ENCODE peak calls at places on chromosomes 16 and 17, in seven cellular contexts. E is AG04450, J is choroid plexus epithelial cell, Z is GM10248, F is IMR-90, W is esophagus squamous epithelium, C is body of pancreas. T is an unnamed sample.

GRCh38 chr17:79944821-79945391 is 90.8 kb downstream of the TBC1D16 start:
- DNase-seq in E (no peak), J (no peak), Z (no peak), F (no peak), W (no peak), C (peak), T (no peak)

GRCh38 chr16:24077989-24078388 is 178.1 kb upstream of the CACNG3 start:
- DNase-seq in E (no peak), J (no peak), Z (no peak), F (no peak), W (no peak), C (no peak), T (no peak)

GRCh38 chr17:48622857-48623256 is 3.3 kb downstream of the HOXB9 start:
- DNase-seq in E (no peak), J (no peak), Z (no peak), F (no peak), W (no peak), C (no peak), T (no peak)

GRCh38 chr17:78342438-78343098 is 17.3 kb downstream of the SOCS3 start:
- DNase-seq in E (no peak), J (peak), Z (no peak), F (peak), W (no peak), C (no peak), T (no peak)

GRCh38 chr16:629289-630023 is 1.3 kb upstream of the WFIKKN1 start:
- DNase-seq in E (no peak), J (no peak), Z (no peak), F (no peak), W (no peak), C (peak), T (no peak)

GRCh38 chr17:81885869-81886548 is 5.4 kb downstream of the ALYREF start:
- DNase-seq in E (no peak), J (no peak), Z (no peak), F (no peak), W (no peak), C (no peak), T (no peak)

GRCh38 chr16:68936729-68937631 is 93.6 kb downstream of the TANGO6 start:
- DNase-seq in E (no peak), J (peak), Z (no peak), F (peak), W (no peak), C (no peak), T (peak)

GRCh38 chr17:34961093-34961911 is at the start of the genes CCT6B and ZNF830:
- DNase-seq in E (peak), J (peak), Z (peak), F (peak), W (peak), C (peak), T (peak)

GRCh38 chr17:13813347-13814240 is 211.9 kb upstream of the HS3ST3A1 start:
- DNase-seq in E (no peak), J (no peak), Z (no peak), F (no peak), W (no peak), C (no peak), T (no peak)

GRCh38 chr17:27657620-27658019 is 26.6 kb downstream of the LGALS9 start:
- DNase-seq in E (no peak), J (peak), Z (no peak), F (peak), W (no peak), C (no peak), T (no peak)

GRCh38 chr17:35315283-35315682 is 58.1 kb downstream of the SLFN11 start:
- DNase-seq in E (peak), J (peak), Z (no peak), F (peak), W (no peak), C (no peak), T (peak)

GRCh38 chr17:21680366-21680765 is 12.0 kb upstream of the KCNJ18 start:
- DNase-seq in E (no peak), J (no peak), Z (no peak), F (no peak), W (no peak), C (no peak), T (no peak)

GRCh38 chr17:56891751-56892150 is 22.1 kb downstream of the TRIM25 start:
- DNase-seq in E (no peak), J (no peak), Z (no peak), F (no peak), W (no peak), C (peak), T (no peak)

DNA sequence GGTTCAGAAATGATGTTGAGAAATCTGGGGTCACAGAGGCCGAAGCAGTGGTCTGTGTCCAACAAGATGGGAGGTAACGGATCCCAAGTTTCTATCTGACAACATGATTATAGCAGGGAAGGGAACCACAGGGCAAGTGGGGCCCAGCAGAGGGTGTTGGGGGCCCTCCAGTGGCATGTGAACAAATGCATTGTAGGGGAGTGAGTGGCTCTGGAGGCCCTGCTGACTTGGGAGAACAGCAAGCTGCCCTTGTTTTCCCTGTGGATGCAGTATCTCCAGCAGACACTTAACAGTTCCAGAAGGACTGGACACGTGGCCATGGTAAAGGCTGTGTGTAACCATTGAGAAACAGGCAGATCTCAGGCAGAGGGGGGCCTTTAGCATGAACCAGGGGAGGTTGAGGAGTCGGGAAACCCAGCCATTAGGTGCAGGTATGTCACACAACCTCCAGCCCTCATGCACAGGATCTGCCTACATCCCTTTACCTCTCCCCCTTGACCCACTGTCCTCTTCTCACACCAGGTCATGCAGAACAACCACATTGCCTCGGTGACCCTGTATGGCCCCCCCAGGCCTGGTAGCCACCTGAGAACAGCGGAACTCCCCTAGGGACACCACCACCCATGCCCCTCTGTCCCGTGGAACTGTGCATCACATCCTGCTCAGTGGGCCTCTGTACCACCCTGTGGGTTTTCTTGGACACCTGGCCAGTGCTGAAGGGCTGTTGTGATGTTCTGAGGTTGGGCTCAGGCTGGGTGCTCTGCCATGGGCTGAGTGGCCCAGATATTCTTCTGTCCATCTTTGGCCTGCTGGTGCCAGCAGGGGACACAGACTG is 4.1 kb downstream of the B3GNT9 start:
- DNase-seq in E (no peak), J (no peak), Z (no peak), F (no peak), W (no peak), C (no peak), T (no peak)
- TF ChIP-seq CTCF in E (peak), J (peak), Z (peak), F (no peak), W (no peak), C (no peak), T (no peak)

GRCh38 chr17:63698886-63699637 is 863 bp downstream of the LIMD2 start:
- DNase-seq in E (no peak), J (peak), Z (peak), F (peak), W (peak), C (no peak), T (no peak)

GRCh38 chr17:63695889-63696288 is 4.0 kb downstream of the LIMD2 start:
- DNase-seq in E (no peak), J (no peak), Z (no peak), F (no peak), W (no peak), C (no peak), T (no peak)

GRCh38 chr17:63698381-63698885 is 1.5 kb downstream of the LIMD2 start:
- DNase-seq in E (no peak), J (no peak), Z (no peak), F (no peak), W (no peak), C (no peak), T (no peak)

GRCh38 chr17:63696381-63696961 is 3.5 kb downstream of the LIMD2 start:
- DNase-seq in E (no peak), J (peak), Z (peak), F (no peak), W (no peak), C (no peak), T (no peak)

DNA sequence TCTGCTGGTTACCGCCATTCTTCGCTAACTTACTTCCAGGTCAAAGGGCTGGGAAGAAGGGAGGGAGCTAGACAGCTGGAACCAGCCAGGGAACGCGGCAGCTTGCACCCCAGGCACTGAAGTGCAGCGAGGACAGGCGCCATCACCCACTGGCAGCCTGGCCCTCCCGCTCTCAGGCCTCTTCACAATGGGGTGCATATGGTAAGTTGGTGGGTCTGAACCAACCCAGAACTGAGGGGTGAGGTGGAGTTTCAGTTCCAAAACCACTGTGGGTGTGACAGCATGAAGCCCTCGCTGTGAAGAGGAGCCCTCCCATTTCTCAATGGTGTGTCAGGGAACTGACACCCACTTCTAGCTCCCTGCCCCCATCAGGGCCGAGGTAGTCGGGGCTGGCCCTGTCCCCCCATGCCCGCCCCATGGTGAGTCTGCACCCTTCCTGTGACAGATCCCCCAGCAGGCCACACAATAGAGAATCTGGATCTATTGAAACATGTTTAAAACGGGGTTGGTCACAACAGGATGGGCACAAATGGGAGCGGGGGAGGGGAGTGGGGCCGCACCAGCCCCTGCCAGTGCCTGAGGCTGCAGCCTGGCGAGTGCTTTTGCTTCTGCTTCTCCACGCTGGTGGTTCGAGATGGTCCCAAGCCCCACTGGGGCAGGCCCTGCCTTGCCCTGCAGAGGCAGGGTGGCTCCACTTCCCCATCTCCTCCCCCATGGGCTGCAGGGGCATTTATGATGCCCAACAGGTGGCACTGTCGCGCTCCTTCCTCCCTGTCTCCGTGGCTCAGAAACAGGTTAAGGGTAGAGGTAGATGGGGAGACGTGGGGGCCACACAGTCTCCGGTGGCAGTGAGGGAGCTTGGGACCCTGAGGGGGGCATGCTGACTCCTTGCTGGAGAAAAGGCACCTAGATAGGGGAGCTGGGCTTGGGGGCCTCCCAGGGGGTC is 2.3 kb downstream of the LIMD2 start:
- DNase-seq in E (no peak), J (peak), Z (peak), F (no peak), W (no peak), C (peak), T (no peak)
- TF ChIP-seq CTCF in E (peak), J (peak), Z (peak), F (peak), W (peak), C (peak), T (peak)

GRCh38 chr16:63530208-63530607 is 1494.0 kb upstream of the CDH8 start:
- DNase-seq in E (no peak), J (no peak), Z (no peak), F (no peak), W (no peak), C (no peak), T (no peak)
- TF ChIP-seq CTCF in E (peak), J (no peak), Z (no peak), F (no peak), W (no peak), C (no peak), T (no peak)

GRCh38 chr17:7396147-7396546 is 1.8 kb upstream of the PLSCR3 start:
- DNase-seq in E (no peak), J (no peak), Z (no peak), F (no peak), W (no peak), C (no peak), T (no peak)

GRCh38 chr17:7391307-7391706 is 3.0 kb downstream of the PLSCR3 start:
- DNase-seq in E (no peak), J (no peak), Z (no peak), F (no peak), W (no peak), C (no peak), T (no peak)

GRCh38 chr17:7392696-7393612 is 1.4 kb downstream of the PLSCR3 start:
- DNase-seq in E (no peak), J (no peak), Z (no peak), F (no peak), W (no peak), C (no peak), T (no peak)

GRCh38 chr17:7394452-7395191 is at the start of gene PLSCR3:
- DNase-seq in E (peak), J (peak), Z (peak), F (peak), W (no peak), C (peak), T (no peak)

GRCh38 chr17:7393613-7394451 is 493 bp downstream of the PLSCR3 start:
- DNase-seq in E (no peak), J (peak), Z (peak), F (no peak), W (no peak), C (no peak), T (no peak)
- TF ChIP-seq CTCF in E (no peak), J (peak), Z (peak), F (no peak), W (no peak), C (no peak), T (peak)

GRCh38 chr16:82801361-82801760 is 174.6 kb downstream of the CDH13 start:
- DNase-seq in E (no peak), J (peak), Z (no peak), F (peak), W (no peak), C (no peak), T (no peak)

GRCh38 chr16:82793550-82794244 is 166.9 kb downstream of the CDH13 start:
- DNase-seq in E (no peak), J (no peak), Z (no peak), F (no peak), W (no peak), C (no peak), T (no peak)

GRCh38 chr16:82792704-82793103 is 165.9 kb downstream of the CDH13 start:
- DNase-seq in E (no peak), J (no peak), Z (no peak), F (no peak), W (no peak), C (peak), T (no peak)

DNA sequence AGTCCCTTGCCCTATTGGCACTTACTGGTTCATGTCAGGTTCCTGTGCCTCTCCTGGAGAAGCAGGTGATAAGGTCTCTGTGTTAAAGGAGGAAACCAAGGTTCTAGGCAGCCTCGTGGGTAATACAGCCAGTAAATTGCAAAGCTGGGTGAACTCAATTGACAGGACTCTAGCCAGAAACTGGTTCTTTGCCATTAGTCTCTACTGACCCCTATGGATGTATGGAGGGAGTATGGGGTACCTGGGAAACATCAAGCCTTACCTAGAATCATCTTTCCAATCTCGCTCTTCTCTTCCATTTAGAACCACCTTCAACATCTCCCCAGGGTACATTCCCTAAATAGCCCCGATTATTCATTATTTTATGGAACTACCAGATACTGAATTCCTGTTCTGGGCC is 169.3 kb downstream of the CDH13 start:
- DNase-seq in E (no peak), J (no peak), Z (no peak), F (no peak), W (no peak), C (no peak), T (no peak)
- TF ChIP-seq CTCF in E (no peak), J (peak), Z (no peak), F (no peak), W (no peak), C (no peak), T (no peak)

DNA sequence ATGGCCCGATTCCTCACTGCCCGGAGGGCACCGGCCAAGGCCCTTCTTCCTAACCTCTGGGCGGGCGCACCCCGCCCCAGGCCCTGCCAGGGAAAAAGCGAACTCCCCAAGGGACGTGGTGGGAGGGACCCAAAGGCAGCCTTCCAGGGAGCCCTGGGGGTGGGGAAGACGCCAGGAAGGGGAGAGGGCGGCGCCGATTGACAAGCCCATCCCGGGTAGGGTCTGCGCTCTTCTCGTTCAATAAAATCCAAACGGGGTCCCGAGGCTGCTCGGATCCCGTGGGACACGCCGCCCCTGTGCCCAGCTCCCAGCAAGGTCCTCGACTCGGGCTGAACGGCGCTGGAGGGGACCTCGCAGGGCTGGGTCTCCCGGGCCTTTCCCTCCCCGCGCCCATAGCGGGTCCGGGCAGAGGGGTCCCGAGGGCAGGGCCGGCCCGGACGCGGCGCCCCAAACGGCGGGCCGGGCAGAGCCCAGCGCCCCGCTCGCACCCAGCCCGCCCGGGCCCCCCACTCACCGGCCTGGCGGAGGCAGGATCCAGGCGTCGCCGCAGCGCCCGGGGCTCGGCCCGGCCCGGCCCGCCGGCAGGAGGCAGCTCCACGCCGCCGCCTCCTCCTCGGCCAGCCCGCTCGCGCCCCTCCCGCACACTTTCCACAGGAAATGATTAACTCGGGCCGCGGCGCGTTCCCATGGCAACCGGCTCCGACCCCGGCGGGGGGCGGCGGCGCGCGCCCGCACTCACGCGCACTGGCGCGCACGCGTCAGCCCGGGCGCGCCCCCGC is at the start of gene KIFC3:
- DNase-seq in E (no peak), J (peak), Z (peak), F (peak), W (no peak), C (peak), T (no peak)
- TF ChIP-seq CTCF in E (peak), J (no peak), Z (peak), F (peak), W (peak), C (peak), T (no peak)

DNA sequence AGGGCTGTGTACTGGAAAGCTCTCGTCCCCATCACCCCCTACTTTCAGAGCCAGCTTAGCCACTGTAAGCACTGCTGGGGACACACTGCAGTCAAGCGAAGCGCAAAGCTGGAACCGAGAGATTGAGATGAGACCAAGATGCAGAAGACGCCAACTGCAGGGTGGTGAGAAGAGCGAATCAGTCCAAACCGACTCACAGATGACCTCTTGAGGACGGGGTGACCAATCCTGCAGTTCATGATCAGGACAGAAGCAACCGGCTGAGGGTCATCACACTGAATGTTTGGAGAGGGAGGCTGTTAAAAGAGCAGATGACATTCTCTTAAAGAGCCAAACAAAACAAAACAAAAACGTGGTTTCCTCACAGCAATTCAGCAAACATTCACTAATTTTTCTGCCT is 8.5 kb downstream of the HASPIN start:
- DNase-seq in E (no peak), J (peak), Z (peak), F (peak), W (no peak), C (no peak), T (no peak)
- TF ChIP-seq CTCF in E (no peak), J (no peak), Z (peak), F (no peak), W (no peak), C (no peak), T (no peak)

GRCh38 chr17:17994271-17994670 is 21.6 kb downstream of the DRC3 start:
- DNase-seq in E (no peak), J (peak), Z (no peak), F (no peak), W (no peak), C (no peak), T (no peak)
- TF ChIP-seq CTCF in E (peak), J (peak), Z (no peak), F (peak), W (no peak), C (no peak), T (peak)

DNA sequence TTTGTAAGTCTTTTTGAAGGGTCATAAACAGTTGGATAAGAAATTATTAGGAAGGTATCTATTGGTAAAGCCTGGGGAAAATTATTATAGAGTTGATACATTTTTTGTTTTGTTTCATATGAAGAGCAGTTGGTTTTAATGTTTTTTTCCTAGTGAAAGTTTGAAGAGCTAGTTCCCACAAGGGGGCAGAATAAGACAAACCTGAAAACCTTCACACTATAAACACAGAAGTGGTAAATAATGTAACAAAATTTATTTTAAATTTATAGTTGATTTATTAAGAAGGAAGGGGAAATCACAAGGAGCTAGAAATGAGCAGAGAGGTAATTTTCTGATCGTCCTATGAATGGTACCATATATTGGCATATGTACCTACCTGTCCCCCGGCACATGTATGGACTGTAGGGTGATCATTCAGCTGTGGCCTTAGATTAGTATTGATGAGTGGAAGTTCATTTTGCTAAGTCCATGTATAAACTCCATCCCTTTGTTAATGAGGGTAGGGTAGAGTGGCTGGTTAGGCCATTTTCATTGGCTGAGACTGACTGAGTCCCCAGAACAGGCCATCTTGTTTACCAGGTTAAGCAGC is 116.3 kb downstream of the TANC2 start:
- DNase-seq in E (peak), J (peak), Z (no peak), F (peak), W (no peak), C (no peak), T (no peak)
- TF ChIP-seq CTCF in E (peak), J (peak), Z (peak), F (peak), W (peak), C (peak), T (peak)